ENCODE peak calls at places on chromosomes 5 and 9, in six cellular contexts. Y is colonic mucosa; I is spleen; H is uterus; R is tibial artery; Q is effector memory CD4-positive, alpha-beta T cell. G is an unnamed sample.

GRCh38 chr5:134101686-134102439 is 12.6 kb upstream of the TCF7 start:
- DNase-seq in Y (peak; percentile 72), I (peak; percentile 94), H (no peak), R (no peak), Q (peak; percentile 51), G (no peak)

GRCh38 chr9:99870126-99870525 is 36.3 kb upstream of the STX17 start:
- DNase-seq in Y (no peak), I (no peak), H (no peak), R (no peak), Q (no peak), G (no peak)

GRCh38 chr5:96254980-96255681 is 177.9 kb downstream of the PCSK1 start:
- DNase-seq in Y (no peak), I (no peak), H (peak; percentile 21), R (no peak), Q (no peak), G (no peak)

GRCh38 chr5:172550096-172550765 is 90.8 kb upstream of the NEURL1B start:
- DNase-seq in Y (no peak), I (peak; percentile 56), H (no peak), R (no peak), Q (no peak), G (no peak)

GRCh38 chr5:150053231-150053626 is 33.1 kb downstream of the CSF1R start:
- DNase-seq in Y (no peak), I (no peak), H (no peak), R (no peak), Q (no peak), G (no peak)

GRCh38 chr5:136905571-136905970 is 540.2 kb upstream of the TRPC7 start:
- DNase-seq in Y (no peak), I (no peak), H (no peak), R (no peak), Q (no peak), G (no peak)

GRCh38 chr5:74810915-74811314 is 43.9 kb downstream of the NSA2 start:
- DNase-seq in Y (no peak), I (no peak), H (no peak), R (no peak), Q (no peak), G (no peak)

GRCh38 chr5:52657231-52657645 is 130.5 kb upstream of the ITGA1 start:
- DNase-seq in Y (no peak), I (no peak), H (no peak), R (no peak), Q (no peak), G (no peak)

GRCh38 chr5:115856936-115857524 is 15.3 kb downstream of the AP3S1 start:
- DNase-seq in Y (no peak), I (no peak), H (no peak), R (no peak), Q (no peak), G (no peak)

GRCh38 chr5:10565785-10566506 is 2.1 kb downstream of the ANKRD33B start:
- DNase-seq in Y (no peak), I (no peak), H (no peak), R (peak; percentile 68), Q (no peak), G (no peak)

GRCh38 chr9:38708759-38709158 is 11.2 kb downstream of the FAM240B start:
- DNase-seq in Y (no peak), I (no peak), H (no peak), R (no peak), Q (no peak), G (no peak)

GRCh38 chr5:166768536-166768935 is 1522.9 kb upstream of the WWC1 start:
- DNase-seq in Y (no peak), I (no peak), H (no peak), R (no peak), Q (no peak), G (no peak)

GRCh38 chr5:100647461-100648230 is 112.5 kb downstream of the FAM174A start:
- DNase-seq in Y (peak; percentile 88), I (no peak), H (peak; percentile 60), R (no peak), Q (no peak), G (no peak)

GRCh38 chr5:68015933-68016332 is 199.6 kb upstream of the PIK3R1 start:
- DNase-seq in Y (no peak), I (no peak), H (no peak), R (no peak), Q (no peak), G (no peak)

GRCh38 chr9:16417101-16417500 is 453.4 kb downstream of the BNC2 start:
- DNase-seq in Y (no peak), I (no peak), H (no peak), R (no peak), Q (no peak), G (peak; percentile 21)

GRCh38 chr5:61293051-61293450 is 39.0 kb upstream of the ZSWIM6 start:
- DNase-seq in Y (peak; percentile 73), I (no peak), H (no peak), R (no peak), Q (no peak), G (no peak)

GRCh38 chr5:15027764-15028163 is 156.2 kb upstream of the ANKH start:
- DNase-seq in Y (no peak), I (no peak), H (no peak), R (no peak), Q (no peak), G (no peak)

GRCh38 chr5:15026011-15026481 is 154.5 kb upstream of the ANKH start:
- DNase-seq in Y (no peak), I (no peak), H (no peak), R (no peak), Q (no peak), G (no peak)

GRCh38 chr5:15026506-15026905 is 154.9 kb upstream of the ANKH start:
- DNase-seq in Y (no peak), I (no peak), H (no peak), R (no peak), Q (no peak), G (no peak)

GRCh38 chr5:15023846-15024245 is 152.3 kb upstream of the ANKH start:
- DNase-seq in Y (no peak), I (no peak), H (no peak), R (no peak), Q (no peak), G (no peak)

GRCh38 chr5:15026944-15027343 is 155.4 kb upstream of the ANKH start:
- DNase-seq in Y (no peak), I (no peak), H (no peak), R (no peak), Q (no peak), G (no peak)
- H3K9me3 ChIP-seq in Y (no peaks in the 10 kb centered on the region), I (no peaks in the 10 kb centered on the region), H (no peaks in the 10 kb centered on the region), R (no peaks in the 10 kb centered on the region), Q (no peaks in the 10 kb centered on the region), G (peaks cover 4% of the 10 kb centered on the region)

GRCh38 chr9:33461474-33461873 is 12.2 kb downstream of the NOL6 start:
- DNase-seq in Y (no peak), I (no peak), H (no peak), R (no peak), Q (no peak), G (no peak)

GRCh38 chr9:33463151-33463550 is 10.6 kb downstream of the NOL6 start:
- DNase-seq in Y (no peak), I (no peak), H (no peak), R (no peak), Q (no peak), G (no peak)

GRCh38 chr9:33458444-33458843 is 11.1 kb upstream of the AQP3 start:
- DNase-seq in Y (no peak), I (no peak), H (no peak), R (no peak), Q (peak; percentile 74), G (no peak)

GRCh38 chr9:33459115-33459514 is 11.7 kb upstream of the AQP3 start:
- DNase-seq in Y (no peak), I (no peak), H (no peak), R (no peak), Q (no peak), G (no peak)

GRCh38 chr9:33460854-33461253 is 12.9 kb downstream of the NOL6 start:
- DNase-seq in Y (no peak), I (no peak), H (no peak), R (no peak), Q (no peak), G (no peak)
- H3K4me1 ChIP-seq in Y (no peaks in the 10 kb centered on the region), I (peaks cover 9% of the 10 kb centered on the region), H (no peaks in the 10 kb centered on the region), R (no peaks in the 10 kb centered on the region), Q (peaks cover 37% of the 10 kb centered on the region), G (no peaks in the 10 kb centered on the region)

DNA sequence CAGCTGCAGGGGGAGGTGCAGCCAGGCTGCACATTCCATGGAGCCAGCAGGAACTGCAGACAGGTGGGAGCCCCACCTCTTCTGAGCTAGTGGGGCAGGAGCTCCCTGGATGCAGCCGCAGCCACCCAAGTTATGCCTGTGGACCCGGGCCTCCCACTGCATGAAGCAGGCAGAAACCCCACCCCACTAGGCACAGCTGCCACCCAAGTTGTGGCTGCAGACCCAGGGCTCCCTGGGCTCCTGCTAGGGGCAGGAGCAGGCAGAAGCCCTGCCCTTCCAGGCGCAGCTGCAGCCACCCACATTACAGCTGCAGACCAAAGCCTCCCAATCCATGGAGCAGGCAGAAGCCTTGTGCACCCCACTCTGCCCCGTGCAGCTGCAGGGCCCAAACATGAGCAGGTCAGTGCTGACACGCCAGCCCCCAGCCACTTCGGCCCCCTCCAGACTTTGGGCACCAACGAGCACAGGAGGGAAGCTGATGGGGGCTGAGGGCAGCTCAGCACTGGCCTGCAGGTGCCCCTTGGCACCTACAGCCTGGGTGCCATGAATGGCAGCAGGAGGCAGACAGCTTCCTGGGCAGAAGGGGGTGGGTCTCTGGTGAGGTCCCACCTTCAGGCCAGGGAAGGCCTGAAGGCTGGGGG is 106.9 kb downstream of the C9orf50 start:
- DNase-seq in Y (no peak), I (peak; percentile 54), H (no peak), R (no peak), Q (no peak), G (no peak)
- H3K9me3 ChIP-seq in Y (no peaks in the 10 kb centered on the region), I (peaks cover 49% of the 10 kb centered on the region), H (no peaks in the 10 kb centered on the region), R (peaks cover 36% of the 10 kb centered on the region), Q (peaks cover 11% of the 10 kb centered on the region), G (peaks cover 34% of the 10 kb centered on the region)

DNA sequence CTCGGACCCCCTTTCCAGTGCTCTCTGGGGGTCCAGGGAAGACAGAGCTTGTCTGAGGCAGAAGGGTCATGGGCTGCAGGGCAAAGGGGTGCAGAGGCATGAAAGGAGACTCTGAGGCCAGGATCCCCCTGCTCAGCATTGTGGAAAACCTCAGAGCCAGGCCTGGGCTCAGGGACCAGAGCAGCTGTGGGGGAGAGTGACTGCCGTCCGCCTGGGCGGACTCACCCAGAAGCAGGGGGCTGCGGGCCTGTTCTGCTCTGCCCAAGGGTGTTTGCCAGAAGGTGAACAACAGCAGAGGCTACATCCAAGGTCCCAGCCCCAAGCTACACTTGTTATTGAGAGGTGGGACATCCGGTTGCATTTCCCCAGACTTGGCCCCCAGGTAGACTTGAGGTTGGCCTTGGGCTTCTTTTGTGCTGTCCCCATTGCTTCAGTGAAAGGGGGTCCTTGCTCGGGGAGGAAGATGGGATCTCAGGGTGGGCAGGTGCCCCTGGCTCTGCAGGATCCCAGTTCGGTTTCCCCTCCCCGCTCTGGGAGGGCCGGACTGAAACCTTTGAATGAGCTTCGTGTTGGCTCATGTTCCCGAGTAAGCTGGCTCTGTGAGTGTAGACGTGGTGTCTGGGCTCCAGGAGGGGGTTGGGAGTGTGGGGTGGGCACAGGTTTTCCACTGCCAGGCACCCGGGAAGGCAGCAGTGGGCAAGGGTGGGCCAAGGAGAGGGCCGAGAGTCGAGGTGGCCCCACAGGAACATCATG is 92.1 kb downstream of the COL5A1 start:
- DNase-seq in Y (no peak), I (no peak), H (no peak), R (no peak), Q (no peak), G (no peak)
- H3K4me1 ChIP-seq in Y (no peaks in the 10 kb centered on the region), I (no peaks in the 10 kb centered on the region), H (peaks cover 14% of the 10 kb centered on the region), R (peaks cover 5% of the 10 kb centered on the region), Q (no peaks in the 10 kb centered on the region), G (peaks cover 32% of the 10 kb centered on the region)